ENCODE peak calls at places on chromosomes 6 and 20, in five cellular contexts. F is mammary epithelial cell; R is fibroblast of lung; A is left lung; K is CD8-positive, alpha-beta T cell. S is an unnamed sample.

GRCh38 chr6:168091381-168092264 is 12.6 kb upstream of the FRMD1 start:
- DNase-seq in F (no peak), R (no peak), A (peak), K (no peak), S (no peak)

GRCh38 chr6:15352884-15353283 is 107.0 kb downstream of the JARID2 start:
- DNase-seq in F (peak), R (peak), A (no peak), K (no peak), S (no peak)

GRCh38 chr6:77173472-77174074 is 289.7 kb downstream of the HTR1B start:
- DNase-seq in F (peak), R (no peak), A (peak), K (no peak), S (no peak)

GRCh38 chr6:95249176-95249575 is 328.2 kb upstream of the MANEA start:
- DNase-seq in F (peak), R (peak), A (no peak), K (no peak), S (no peak)

GRCh38 chr6:152859225-152859624 is 108.6 kb downstream of the VIP start:
- DNase-seq in F (no peak), R (no peak), A (no peak), K (no peak), S (no peak)

GRCh38 chr6:30130887-30131862 is 4.8 kb upstream of the TRIM40 start:
- DNase-seq in F (peak), R (peak), A (no peak), K (peak), S (peak)

GRCh38 chr6:4174042-4174441 is 38.7 kb upstream of the ECI2 start:
- DNase-seq in F (no peak), R (no peak), A (no peak), K (no peak), S (no peak)

GRCh38 chr6:87319271-87319987 is 3.0 kb upstream of the SMIM8 start:
- DNase-seq in F (no peak), R (no peak), A (no peak), K (no peak), S (no peak)

GRCh38 chr6:55543633-55544309 is 35.2 kb downstream of the HMGCLL1 start:
- DNase-seq in F (no peak), R (no peak), A (no peak), K (no peak), S (no peak)

GRCh38 chr6:116010400-116011095 is 50.1 kb downstream of the FRK start:
- DNase-seq in F (peak), R (peak), A (peak), K (peak), S (peak)

GRCh38 chr6:42128460-42129359 is 13.7 kb downstream of the C6orf132 start:
- DNase-seq in F (no peak), R (no peak), A (peak), K (no peak), S (no peak)

GRCh38 chr6:14046476-14047068 is 71.0 kb upstream of the CD83 start:
- DNase-seq in F (peak), R (peak), A (no peak), K (peak), S (no peak)

GRCh38 chr20:48772183-48772976 is 55.4 kb downstream of the PREX1 start:
- DNase-seq in F (no peak), R (no peak), A (peak), K (no peak), S (no peak)

GRCh38 chr20:22536141-22536828 is 48.1 kb downstream of the FOXA2 start:
- DNase-seq in F (no peak), R (no peak), A (no peak), K (no peak), S (no peak)

GRCh38 chr20:50308513-50309279 is 118.1 kb downstream of the CEBPB start:
- DNase-seq in F (peak), R (peak), A (peak), K (no peak), S (peak)

GRCh38 chr6:84284428-84285033 is 57.1 kb upstream of the CEP162 start:
- DNase-seq in F (peak), R (no peak), A (no peak), K (no peak), S (no peak)

GRCh38 chr20:58875541-58876134 is 23.1 kb downstream of the GNAS start:
- DNase-seq in F (no peak), R (peak), A (no peak), K (no peak), S (no peak)

GRCh38 chr6:145629478-145629877 is 105.8 kb downstream of the EPM2A start:
- DNase-seq in F (no peak), R (no peak), A (no peak), K (no peak), S (peak)

GRCh38 chr6:82337688-82338257 is 25.8 kb upstream of the TPBG start:
- DNase-seq in F (peak), R (no peak), A (no peak), K (no peak), S (no peak)

GRCh38 chr20:46423882-46424482 is 17.6 kb upstream of the ELMO2 start:
- DNase-seq in F (peak), R (no peak), A (no peak), K (no peak), S (no peak)

GRCh38 chr20:57421258-57422220 is 30.3 kb downstream of the RBM38 start:
- DNase-seq in F (no peak), R (no peak), A (peak), K (no peak), S (no peak)

GRCh38 chr6:36542041-36542440 is 5.2 kb downstream of the STK38 start:
- DNase-seq in F (no peak), R (no peak), A (no peak), K (no peak), S (no peak)

GRCh38 chr20:11849270-11849920 is 68.3 kb upstream of the BTBD3 start:
- DNase-seq in F (no peak), R (peak), A (no peak), K (no peak), S (no peak)

GRCh38 chr6:8335371-8335770 is 100.0 kb downstream of the SLC35B3 start:
- DNase-seq in F (peak), R (no peak), A (no peak), K (no peak), S (no peak)

GRCh38 chr6:106159531-106159940 is 73.4 kb downstream of the PRDM1 start:
- DNase-seq in F (peak), R (peak), A (no peak), K (no peak), S (no peak)

GRCh38 chr20:8213270-8213669 is 81.2 kb downstream of the PLCB1 start:
- DNase-seq in F (no peak), R (no peak), A (no peak), K (no peak), S (no peak)

GRCh38 chr6:5205877-5206840 is 54.6 kb downstream of the LYRM4 start:
- DNase-seq in F (peak), R (peak), A (no peak), K (no peak), S (peak)

GRCh38 chr20:18943542-18943941 is 130.0 kb downstream of the SCP2D1 start:
- DNase-seq in F (peak), R (no peak), A (no peak), K (no peak), S (no peak)

GRCh38 chr6:57222684-57223077 is 574 bp upstream of the RAB23 start:
- DNase-seq in F (no peak), R (no peak), A (no peak), K (no peak), S (no peak)

GRCh38 chr6:36469946-36470345 is 27.1 kb downstream of the KCTD20 start:
- DNase-seq in F (no peak), R (no peak), A (no peak), K (no peak), S (no peak)

GRCh38 chr6:21327326-21328140 is 266.0 kb upstream of the SOX4 start:
- DNase-seq in F (no peak), R (no peak), A (no peak), K (no peak), S (no peak)

GRCh38 chr6:139291813-139292619 is at the start of gene TXLNB:
- DNase-seq in F (peak), R (peak), A (peak), K (peak), S (peak)

GRCh38 chr6:24974182-24975171 is 38.7 kb upstream of the RIPOR2 start:
- DNase-seq in F (peak), R (no peak), A (no peak), K (no peak), S (no peak)

GRCh38 chr20:14712302-14712739 is 374.9 kb upstream of the FLRT3 start:
- DNase-seq in F (peak), R (peak), A (no peak), K (no peak), S (no peak)

GRCh38 chr6:24257282-24257681 is 100.6 kb downstream of the DCDC2 start:
- DNase-seq in F (no peak), R (no peak), A (no peak), K (no peak), S (no peak)

GRCh38 chr20:35467339-35468224 is 12.2 kb downstream of the CEP250 start:
- DNase-seq in F (no peak), R (peak), A (no peak), K (no peak), S (no peak)

GRCh38 chr20:325043-325888 is at the start of gene SOX12:
- DNase-seq in F (peak), R (peak), A (peak), K (peak), S (peak)

GRCh38 chr6:26118999-26119398 is 31.8 kb downstream of the HFE start:
- DNase-seq in F (peak), R (peak), A (no peak), K (no peak), S (peak)

GRCh38 chr20:3172933-3173581 is at the start of gene LZTS3:
- DNase-seq in F (peak), R (peak), A (peak), K (peak), S (peak)

GRCh38 chr6:45417461-45417860 is 39.7 kb upstream of the SUPT3H start:
- DNase-seq in F (no peak), R (no peak), A (no peak), K (no peak), S (no peak)

GRCh38 chr6:45411959-45412358 is 34.2 kb upstream of the SUPT3H start:
- DNase-seq in F (peak), R (no peak), A (no peak), K (no peak), S (no peak)

GRCh38 chr6:45416700-45417099 is 39.0 kb upstream of the SUPT3H start:
- DNase-seq in F (no peak), R (peak), A (no peak), K (no peak), S (no peak)

GRCh38 chr6:45415778-45416518 is 38.2 kb upstream of the SUPT3H start:
- DNase-seq in F (no peak), R (no peak), A (no peak), K (no peak), S (no peak)

DNA sequence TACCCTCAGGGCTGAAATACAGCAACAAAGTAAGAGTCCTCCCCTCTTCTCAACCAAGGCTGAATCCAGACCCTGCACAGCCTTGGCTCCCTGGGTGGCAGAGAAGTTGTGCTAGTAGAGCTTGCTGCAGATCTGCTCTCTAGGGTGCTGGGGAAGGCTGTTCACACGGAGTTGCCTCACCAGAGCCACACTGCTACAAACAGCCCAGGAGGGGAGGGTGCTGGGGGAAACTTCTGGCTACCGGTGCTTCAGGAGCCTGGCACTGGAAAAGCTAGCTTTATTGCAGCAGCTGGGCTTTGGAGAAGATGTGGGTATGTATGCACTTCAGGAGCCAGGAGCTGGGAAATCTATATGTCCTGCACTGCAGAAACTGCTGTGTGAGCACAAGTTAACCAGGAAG is 37.6 kb upstream of the SUPT3H start:
- DNase-seq in F (no peak), R (no peak), A (no peak), K (no peak), S (no peak)
- H3K27ac ChIP-seq in F (no peak), R (no peak), A (no peak), K (no peak), S (no peak)

GRCh38 chr6:150142657-150143501 is at the start of gene PPP1R14C:
- DNase-seq in F (peak), R (peak), A (peak), K (no peak), S (no peak)
- H3K27ac ChIP-seq in F (peak), R (no peak), A (peak), K (no peak), S (peak)

DNA sequence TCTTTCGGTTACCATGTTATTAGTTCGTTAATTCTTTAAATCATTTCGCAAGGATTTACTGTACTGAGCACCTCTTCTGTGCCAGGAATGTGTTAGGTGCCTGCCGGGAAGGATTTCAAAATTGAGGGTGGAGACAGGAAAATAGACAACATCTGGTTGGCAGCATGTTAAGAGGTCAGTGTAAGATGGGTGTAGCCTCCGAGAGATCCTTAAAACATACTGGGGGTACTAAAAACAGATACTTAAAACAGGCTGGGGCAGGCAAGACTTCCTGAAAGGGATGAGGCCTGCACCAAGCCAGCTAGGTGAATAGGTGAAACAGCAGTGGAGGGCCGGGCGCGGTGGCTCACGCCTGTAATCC is 178.0 kb upstream of the SGK1 start:
- DNase-seq in F (peak), R (no peak), A (no peak), K (no peak), S (no peak)
- H3K27ac ChIP-seq in F (peak), R (no peak), A (no peak), K (no peak), S (no peak)

GRCh38 chr6:125303512-125303854 is 1.7 kb upstream of the HDDC2 start:
- DNase-seq in F (no peak), R (no peak), A (no peak), K (no peak), S (no peak)

GRCh38 chr6:125301435-125302391 is at the start of gene HDDC2:
- DNase-seq in F (peak), R (peak), A (peak), K (peak), S (peak)

GRCh38 chr6:125300992-125301434 is 754 bp downstream of the HDDC2 start:
- DNase-seq in F (no peak), R (peak), A (no peak), K (no peak), S (no peak)

GRCh38 chr6:125304970-125305369 is 3.2 kb upstream of the HDDC2 start:
- DNase-seq in F (no peak), R (no peak), A (no peak), K (no peak), S (no peak)

GRCh38 chr6:125302840-125303511 is 1.2 kb upstream of the HDDC2 start:
- DNase-seq in F (no peak), R (no peak), A (no peak), K (no peak), S (no peak)
- H3K27ac ChIP-seq in F (no peak), R (no peak), A (no peak), K (no peak), S (no peak)

GRCh38 chr6:148951662-148952061 is 204.8 kb downstream of the UST start:
- DNase-seq in F (no peak), R (no peak), A (no peak), K (no peak), S (no peak)

GRCh38 chr6:148954461-148954860 is 207.6 kb downstream of the UST start:
- DNase-seq in F (no peak), R (no peak), A (no peak), K (no peak), S (no peak)

GRCh38 chr6:148947621-148948444 is 201.0 kb downstream of the UST start:
- DNase-seq in F (peak), R (peak), A (peak), K (peak), S (peak)

GRCh38 chr6:148954934-148955915 is 208.4 kb downstream of the UST start:
- DNase-seq in F (no peak), R (no peak), A (no peak), K (no peak), S (no peak)

GRCh38 chr6:148952147-148953041 is 205.6 kb downstream of the UST start:
- DNase-seq in F (peak), R (peak), A (no peak), K (no peak), S (no peak)
- H3K27ac ChIP-seq in F (no peak), R (no peak), A (no peak), K (no peak), S (no peak)

GRCh38 chr6:91569071-91569470 is 982.2 kb upstream of the MAP3K7 start:
- DNase-seq in F (no peak), R (peak), A (no peak), K (no peak), S (no peak)
- H3K27ac ChIP-seq in F (no peak), R (no peak), A (no peak), K (no peak), S (no peak)

DNA sequence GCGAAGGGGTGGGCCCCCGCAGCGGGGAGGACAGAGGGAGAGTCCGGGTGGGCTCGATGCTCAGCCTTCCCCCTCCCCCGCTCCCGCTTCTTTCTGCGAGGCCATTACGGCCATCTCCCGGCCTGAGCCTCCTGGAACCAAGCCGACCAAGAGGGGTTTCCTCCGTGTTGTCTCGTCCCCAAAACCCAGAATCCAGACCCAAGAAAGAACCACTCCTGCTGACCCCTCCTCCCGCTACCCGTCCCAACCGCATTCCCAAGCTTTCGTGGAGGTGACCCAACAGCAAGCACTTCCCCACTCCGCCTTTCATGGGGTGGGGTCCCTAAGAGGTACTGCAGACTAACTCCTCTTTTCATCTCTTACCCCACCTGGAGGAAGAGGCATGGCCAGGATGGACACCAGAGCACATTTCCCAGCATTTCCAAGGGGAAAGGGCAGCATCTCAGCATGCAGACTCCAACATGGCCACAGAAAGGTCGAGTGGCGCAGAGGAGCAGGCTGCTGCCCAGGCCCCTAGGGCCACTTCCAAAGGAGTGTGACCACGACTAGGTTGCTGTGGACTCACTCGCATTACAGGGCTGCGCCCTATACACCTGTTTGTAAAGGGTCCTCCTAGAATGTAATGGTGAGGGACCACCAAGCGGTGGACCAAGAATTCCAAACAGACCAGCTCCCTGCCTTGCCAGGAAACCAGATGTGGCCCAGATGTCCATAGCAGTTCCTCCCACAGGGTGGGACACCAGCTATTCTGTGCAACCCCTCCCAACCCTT is 53.5 kb downstream of the MRPL14 start:
- DNase-seq in F (no peak), R (no peak), A (no peak), K (no peak), S (no peak)
- H3K27ac ChIP-seq in F (peak), R (peak), A (peak), K (no peak), S (peak)